ENCODE peak calls at places on chromosome 2, in four cellular contexts. Y, R, A and K are unnamed samples.

GRCh38 chr2:124426630-124427029 is 401.5 kb downstream of the CNTNAP5 start:
- DNase-seq in Y (no peak), R (no peak), A (no peak), K (no peak)

GRCh38 chr2:149098722-149099121 is 60.2 kb downstream of the LYPD6B start:
- DNase-seq in Y (peak; percentile 27), R (peak; percentile 25), A (no peak), K (no peak)

GRCh38 chr2:172702451-172702850 is 33.2 kb upstream of the RAPGEF4 start:
- DNase-seq in Y (no peak), R (no peak), A (no peak), K (no peak)

GRCh38 chr2:26941486-26941885 is 29.0 kb upstream of the MAPRE3 start:
- DNase-seq in Y (no peak), R (no peak), A (no peak), K (no peak)

GRCh38 chr2:218286570-218287459 is 5.5 kb downstream of the TMBIM1 start:
- DNase-seq in Y (peak; percentile 97), R (peak; percentile 90), A (peak; percentile 92), K (peak; percentile 99)

GRCh38 chr2:69689466-69689865 is 45.9 kb upstream of the AAK1 start:
- DNase-seq in Y (no peak), R (no peak), A (no peak), K (no peak)

GRCh38 chr2:231684314-231685223 is 23.8 kb upstream of the PTMA start:
- DNase-seq in Y (no peak), R (no peak), A (no peak), K (no peak)

GRCh38 chr2:223500690-223501089 is 101.5 kb downstream of the SCG2 start:
- DNase-seq in Y (no peak), R (no peak), A (no peak), K (no peak)

GRCh38 chr2:174788291-174788929 is 24.1 kb upstream of the CHRNA1 start:
- DNase-seq in Y (no peak), R (no peak), A (no peak), K (peak; percentile 57)

GRCh38 chr2:3650140-3650944 is 7.7 kb upstream of the ALLC start:
- DNase-seq in Y (no peak), R (no peak), A (no peak), K (no peak)

GRCh38 chr2:144409241-144409640 is 110.7 kb downstream of the ZEB2 start:
- DNase-seq in Y (peak; percentile 61), R (no peak), A (no peak), K (no peak)

GRCh38 chr2:56012216-56012615 is 88.6 kb upstream of the EFEMP1 start:
- DNase-seq in Y (no peak), R (no peak), A (no peak), K (no peak)

GRCh38 chr2:217125004-217125403 is 265.1 kb upstream of the TNP1 start:
- DNase-seq in Y (no peak), R (no peak), A (no peak), K (no peak)

GRCh38 chr2:9415770-9416169 is 7.6 kb downstream of the ITGB1BP1 start:
- DNase-seq in Y (no peak), R (no peak), A (no peak), K (no peak)

GRCh38 chr2:182652326-182652725 is 63.7 kb upstream of the DNAJC10 start:
- DNase-seq in Y (no peak), R (no peak), A (no peak), K (no peak)

GRCh38 chr2:119028327-119029174 is 86.6 kb downstream of the MARCO start:
- DNase-seq in Y (peak; percentile 33), R (peak; percentile 24), A (peak; percentile 46), K (peak; percentile 75)

GRCh38 chr2:1730047-1730937 is 14.0 kb downstream of the PXDN start:
- DNase-seq in Y (peak; percentile 92), R (no peak), A (no peak), K (no peak)

GRCh38 chr2:226738821-226739507 is 60.7 kb downstream of the IRS1 start:
- DNase-seq in Y (no peak), R (peak; percentile 70), A (no peak), K (peak; percentile 17)

GRCh38 chr2:33598472-33599174 is 476 bp downstream of the FAM98A start:
- DNase-seq in Y (peak; percentile 69), R (no peak), A (peak; percentile 32), K (no peak)

GRCh38 chr2:191691016-191691725 is 13.2 kb downstream of the NABP1 start:
- DNase-seq in Y (peak; percentile 93), R (peak; percentile 58), A (no peak), K (no peak)

GRCh38 chr2:150141241-150142001 is 346.0 kb downstream of the RND3 start:
- DNase-seq in Y (no peak), R (no peak), A (no peak), K (no peak)

GRCh38 chr2:69567157-69567908 is 76.2 kb downstream of the AAK1 start:
- DNase-seq in Y (peak; percentile 63), R (no peak), A (no peak), K (no peak)

GRCh38 chr2:28325567-28326468 is 66.8 kb upstream of the FOSL2 start:
- DNase-seq in Y (no peak), R (no peak), A (no peak), K (peak; percentile 45)

GRCh38 chr2:60335533-60336237 is 217.8 kb downstream of the BCL11A start:
- DNase-seq in Y (no peak), R (no peak), A (no peak), K (peak; percentile 72)

GRCh38 chr2:60336442-60337141 is 216.9 kb downstream of the BCL11A start:
- DNase-seq in Y (no peak), R (no peak), A (no peak), K (peak; percentile 31)

GRCh38 chr2:60337142-60337497 is 216.3 kb downstream of the BCL11A start:
- DNase-seq in Y (peak; percentile 5), R (no peak), A (no peak), K (peak; percentile 74)

GRCh38 chr2:60333264-60333663 is 220.2 kb downstream of the BCL11A start:
- DNase-seq in Y (no peak), R (no peak), A (no peak), K (peak; percentile 72)

GRCh38 chr2:60334610-60335009 is 218.8 kb downstream of the BCL11A start:
- DNase-seq in Y (no peak), R (no peak), A (no peak), K (peak; percentile 77)
- H3K4me1 ChIP-seq in Y (no peaks in the 10 kb centered on the region), R (no peaks in the 10 kb centered on the region), A (no peaks in the 10 kb centered on the region), K (no peaks in the 10 kb centered on the region)

DNA sequence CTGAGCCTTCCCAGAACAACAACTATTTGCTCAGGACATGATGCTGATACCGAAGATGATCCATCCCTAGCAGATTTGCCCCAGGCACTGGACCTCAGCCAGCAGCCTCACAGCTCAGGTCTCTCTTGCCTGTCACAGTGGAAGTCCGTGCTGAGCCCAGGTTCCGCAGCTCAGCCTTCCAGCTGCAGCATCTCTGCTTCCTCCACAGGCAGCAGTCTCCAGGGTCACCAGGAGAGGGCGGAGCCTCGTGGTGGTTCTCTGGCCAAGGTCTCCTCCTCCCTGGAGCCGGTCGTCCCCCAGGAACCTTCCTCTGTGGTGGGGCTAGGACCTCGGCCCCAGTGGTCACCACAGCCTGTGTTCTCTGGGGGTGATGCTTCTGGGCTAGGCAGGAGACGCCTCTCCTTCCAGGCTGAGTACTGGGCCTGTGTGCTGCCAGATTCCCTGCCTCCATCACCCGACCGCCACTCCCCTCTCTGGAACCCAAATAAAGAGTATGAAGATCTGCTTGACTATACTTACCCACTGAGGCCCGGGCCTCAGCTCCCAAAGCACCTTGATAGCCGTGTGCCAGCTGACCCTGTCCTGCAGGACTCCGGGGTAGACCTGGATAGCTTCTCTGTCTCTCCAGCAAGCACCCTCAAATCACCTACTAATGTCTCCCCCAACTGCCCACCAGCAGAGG is 15.4 kb downstream of the CEP68 start:
- DNase-seq in Y (peak; percentile 15), R (no peak), A (no peak), K (no peak)
- H3K4me1 ChIP-seq in Y (peaks cover 43% of the 10 kb centered on the region), R (peaks cover 9% of the 10 kb centered on the region), A (peaks cover 15% of the 10 kb centered on the region), K (peaks cover 80% of the 10 kb centered on the region)

GRCh38 chr2:127631997-127632581 is 13.9 kb upstream of the GPR17 start:
- DNase-seq in Y (no peak), R (no peak), A (no peak), K (no peak)
- H3K4me1 ChIP-seq in Y (peaks cover 6% of the 10 kb centered on the region), R (no peaks in the 10 kb centered on the region), A (no peaks in the 10 kb centered on the region), K (peaks cover 62% of the 10 kb centered on the region)

GRCh38 chr2:168241208-168241607 is 6.2 kb downstream of the STK39 start:
- DNase-seq in Y (no peak), R (no peak), A (no peak), K (no peak)

GRCh38 chr2:168244318-168244717 is 3.1 kb downstream of the STK39 start:
- DNase-seq in Y (peak; percentile 65), R (peak; percentile 67), A (no peak), K (no peak)

GRCh38 chr2:168239281-168239680 is 8.1 kb downstream of the STK39 start:
- DNase-seq in Y (no peak), R (no peak), A (no peak), K (no peak)

GRCh38 chr2:168243061-168243460 is 4.3 kb downstream of the STK39 start:
- DNase-seq in Y (no peak), R (no peak), A (no peak), K (no peak)

GRCh38 chr2:168241746-168242145 is 5.6 kb downstream of the STK39 start:
- DNase-seq in Y (no peak), R (no peak), A (no peak), K (no peak)
- H3K4me1 ChIP-seq in Y (peaks cover 7% of the 10 kb centered on the region), R (no peaks in the 10 kb centered on the region), A (peaks cover 30% of the 10 kb centered on the region), K (peaks cover 58% of the 10 kb centered on the region)

DNA sequence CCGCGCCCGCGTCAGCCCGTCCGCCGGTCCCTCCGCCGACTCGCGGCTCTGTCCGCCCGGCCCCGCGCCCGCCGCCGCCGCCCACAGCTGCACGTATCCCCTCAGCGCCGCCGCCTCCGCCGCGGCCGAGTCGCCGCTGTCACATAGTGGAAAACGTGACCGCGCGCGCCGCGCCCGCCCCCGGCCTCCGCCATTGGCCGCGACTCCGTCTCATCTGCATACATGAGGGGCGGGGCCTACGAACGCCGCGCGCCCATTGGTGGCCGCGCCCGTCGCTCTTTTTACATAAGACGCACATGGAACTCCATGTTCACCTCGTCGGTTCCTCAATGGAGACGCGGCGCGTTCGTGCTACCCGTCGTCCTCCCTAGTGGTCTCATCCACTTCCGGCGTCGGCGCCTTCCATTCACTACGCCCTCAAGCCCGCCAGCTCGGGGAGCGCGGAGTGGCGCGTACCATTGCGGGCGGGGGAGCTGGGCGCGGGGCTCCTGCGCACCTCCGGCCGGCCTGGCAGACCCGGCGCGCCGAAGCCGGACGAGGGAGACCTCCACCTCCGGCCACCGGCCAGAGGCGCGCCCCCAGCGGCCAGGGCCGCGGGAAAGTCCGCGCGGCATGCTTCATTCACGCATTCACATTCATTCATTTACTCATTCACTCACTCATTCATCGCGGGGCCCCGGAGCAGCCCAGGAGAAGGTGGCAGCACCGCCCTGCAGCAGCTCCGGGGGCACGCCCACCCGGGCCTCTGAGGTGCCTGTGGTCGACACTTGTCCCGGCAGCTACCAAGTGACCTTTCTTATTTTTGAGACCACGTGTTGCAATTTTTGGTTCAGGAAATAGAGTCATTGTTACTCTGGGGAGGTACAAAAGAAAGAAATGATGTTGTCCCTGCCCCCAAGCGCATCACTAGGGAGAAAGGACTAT is 502 bp upstream of the PER2 start:
- DNase-seq in Y (peak; percentile 98), R (peak; percentile 99), A (peak; percentile 97), K (peak; percentile 100)
- H3K4me1 ChIP-seq in Y (peaks cover 36% of the 10 kb centered on the region), R (peaks cover 38% of the 10 kb centered on the region), A (peaks cover 12% of the 10 kb centered on the region), K (peaks cover 60% of the 10 kb centered on the region)